ENCODE peak calls at places on chromosome 3, in six cellular contexts. X, O, P, B, I and V are unnamed samples.

GRCh38 chr3:12286927-12287726 is 1.7 kb upstream of the PPARG start:
- DNase-seq in I (no peak), O (no peak), B (peak; percentile 57), X (no peak), P (no peak), V (no peak)

GRCh38 chr3:61892881-61893280 is 331.5 kb downstream of the PTPRG start:
- DNase-seq in P (no peak), B (no peak), I (no peak), X (no peak), O (no peak), V (no peak)

GRCh38 chr3:54660599-54661210 is 267.2 kb downstream of the LRTM1 start:
- DNase-seq in O (peak; percentile 89), I (no peak), X (no peak), P (no peak), B (no peak), V (no peak)

GRCh38 chr3:59555593-59556315 is 505.9 kb upstream of the CFAP20DC start:
- DNase-seq in I (no peak), O (no peak), B (no peak), X (no peak), P (no peak), V (no peak)

GRCh38 chr3:119608591-119608990 is 10.9 kb downstream of the PLA1A start:
- DNase-seq in P (no peak), B (no peak), X (no peak), I (no peak), O (no peak), V (no peak)

GRCh38 chr3:152230367-152230766 is 38.4 kb upstream of the MBNL1 start:
- DNase-seq in X (no peak), B (no peak), I (no peak), P (no peak), O (no peak), V (no peak)

GRCh38 chr3:109115451-109115850 is 2.5 kb downstream of the MORC1 start:
- DNase-seq in X (no peak), P (no peak), B (no peak), I (no peak), O (no peak), V (no peak)

GRCh38 chr3:112128843-112129727 is 4.0 kb downstream of the GCSAM start:
- DNase-seq in X (no peak), B (no peak), I (peak; percentile 96), P (no peak), O (no peak), V (peak; percentile 65)

GRCh38 chr3:177676947-177677587 is 479.8 kb upstream of the TBL1XR1 start:
- DNase-seq in X (peak; percentile 40), B (no peak), P (no peak), O (no peak), I (no peak), V (no peak)

GRCh38 chr3:53845103-53845880 is 927 bp downstream of the CHDH start:
- DNase-seq in I (peak; percentile 20), O (peak; percentile 87), B (peak; percentile 43), X (peak; percentile 75), P (peak; percentile 3), V (peak; percentile 35)

GRCh38 chr3:124032881-124033359 is 41.0 kb upstream of the ROPN1 start:
- DNase-seq in B (peak; percentile 90), I (no peak), P (peak; percentile 90), X (peak; percentile 86), O (peak; percentile 96), V (peak; percentile 90)

GRCh38 chr3:52704611-52705437 is 767 bp downstream of the GLT8D1 start:
- DNase-seq in X (peak; percentile 44), B (no peak), I (peak; percentile 31), P (peak; percentile 6), O (no peak), V (peak; percentile 51)

GRCh38 chr3:148759425-148759824 is 61.7 kb downstream of the AGTR1 start:
- DNase-seq in B (no peak), I (no peak), O (no peak), X (no peak), P (no peak), V (no peak)

GRCh38 chr3:110821586-110821985 is 250.0 kb upstream of the NECTIN3 start:
- DNase-seq in I (no peak), B (no peak), P (no peak), O (no peak), X (no peak), V (no peak)

GRCh38 chr3:99765042-99765942 is 52.4 kb upstream of the CMSS1 start:
- DNase-seq in P (no peak), X (no peak), B (no peak), O (no peak), I (no peak), V (no peak)

GRCh38 chr3:109369510-109369909 is 32.2 kb upstream of the DPPA4 start:
- DNase-seq in P (no peak), O (no peak), I (no peak), X (no peak), B (no peak), V (no peak)

GRCh38 chr3:122793568-122794416 is at the start of gene HSPBAP1:
- DNase-seq in B (peak; percentile 91), X (peak; percentile 88), I (peak; percentile 95), O (peak; percentile 99), P (peak; percentile 93), V (peak; percentile 98)

GRCh38 chr3:169914321-169914720 is 2.9 kb downstream of the SAMD7 start:
- DNase-seq in O (no peak), B (no peak), X (no peak), I (no peak), P (peak; percentile 12), V (no peak)

GRCh38 chr3:153051427-153052095 is 110.5 kb upstream of the RAP2B start:
- DNase-seq in I (no peak), O (no peak), P (peak; percentile 41), X (no peak), B (no peak), V (no peak)

GRCh38 chr3:135106445-135106844 is 311.4 kb downstream of the EPHB1 start:
- DNase-seq in B (no peak), P (peak; percentile 28), O (peak; percentile 72), I (peak; percentile 3), X (peak; percentile 33), V (no peak)

GRCh38 chr3:160006282-160007163 is 17.9 kb downstream of the IL12A start:
- DNase-seq in B (no peak), I (peak; percentile 42), O (peak; percentile 72), P (peak; percentile 66), X (peak; percentile 42), V (no peak)

GRCh38 chr3:126212629-126213375 is 32.4 kb upstream of the ALDH1L1 start:
- DNase-seq in X (peak; percentile 68), O (no peak), B (peak; percentile 67), I (no peak), P (peak; percentile 60), V (no peak)

GRCh38 chr3:59540241-59540640 is 490.4 kb upstream of the CFAP20DC start:
- DNase-seq in I (no peak), P (no peak), B (no peak), X (no peak), O (no peak), V (no peak)

GRCh38 chr3:32401141-32401540 is 9.5 kb downstream of the CMTM7 start:
- DNase-seq in P (no peak), X (no peak), I (no peak), O (no peak), B (no peak), V (no peak)
- H3K4me3 ChIP-seq in P (peak overlapping the region; percentile 35), X (peak overlapping the region; percentile 49), I (peak overlapping the region; percentile 62), O (no peak overlapping the region), B (peak overlapping the region; percentile 37), V (peak overlapping the region; percentile 48)

GRCh38 chr3:17190353-17191078 is 305.8 kb downstream of the PLCL2 start:
- DNase-seq in B (no peak), I (peak; percentile 20), O (no peak), P (no peak), X (no peak), V (no peak)
- H3K4me3 ChIP-seq in B (no peak overlapping the region), I (peak overlapping the region; percentile 43), O (no peak overlapping the region), P (no peak overlapping the region), X (no peak overlapping the region), V (no peak overlapping the region)

GRCh38 chr3:73484656-73485248 is 140.0 kb downstream of the PDZRN3 start:
- DNase-seq in P (no peak), X (no peak), B (no peak), O (no peak), I (peak; percentile 4), V (no peak)
- H3K4me3 ChIP-seq in P (no peak overlapping the region), X (no peak overlapping the region), B (no peak overlapping the region), O (no peak overlapping the region), I (peak overlapping the region; percentile 8), V (no peak overlapping the region)

DNA sequence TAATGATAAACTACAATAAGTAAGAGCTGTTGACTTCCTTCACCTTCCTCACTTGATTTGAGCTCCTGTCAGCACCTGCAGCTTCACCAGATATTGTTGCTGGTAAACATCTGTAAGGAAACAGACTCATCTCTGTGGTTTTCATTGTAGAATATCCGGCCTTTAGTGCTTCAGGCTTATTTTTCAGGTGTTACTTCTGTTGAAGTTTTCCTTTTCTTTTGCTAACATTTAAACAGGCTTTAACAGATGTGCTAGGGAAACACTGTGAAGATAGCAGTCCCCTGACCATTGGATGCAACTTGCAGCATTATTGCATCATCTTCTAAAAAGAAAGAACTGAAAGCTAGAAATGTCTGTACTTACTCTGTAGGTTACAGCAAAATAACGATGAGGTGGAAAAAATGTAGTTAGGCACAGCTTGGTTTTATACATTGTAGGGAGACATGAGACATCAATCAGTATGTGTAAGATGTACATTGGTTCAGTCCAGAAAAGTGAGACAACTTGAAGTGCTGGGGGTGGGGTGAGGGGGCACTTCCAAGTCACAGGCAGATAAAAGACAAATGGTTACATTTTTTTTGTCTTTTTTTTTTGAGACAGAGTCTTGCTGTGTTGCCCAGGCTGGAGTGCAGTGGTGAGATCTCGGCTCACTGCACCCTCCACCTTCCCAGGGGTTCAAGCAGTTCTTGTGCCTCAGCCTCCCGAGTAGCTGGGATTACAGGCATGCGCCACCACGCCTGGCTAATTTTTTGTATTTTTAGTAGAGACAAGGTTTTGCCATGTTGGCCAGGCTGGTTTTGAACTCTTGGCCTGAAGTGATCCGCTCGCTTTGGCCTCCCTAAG is 10.2 kb downstream of the EDEM1 start:
- DNase-seq in O (no peak), I (peak; percentile 94), B (no peak), P (no peak), X (no peak), V (peak; percentile 66)
- H3K4me3 ChIP-seq in O (no peak overlapping the region), I (peak overlapping the region; percentile 52), B (no peak overlapping the region), P (no peak overlapping the region), X (no peak overlapping the region), V (no peak overlapping the region)

GRCh38 chr3:156681003-156681402 is 6.6 kb downstream of the TIPARP start:
- DNase-seq in I (no peak), X (peak; percentile 33), B (no peak), O (no peak), P (peak; percentile 48), V (peak; percentile 64)
- H3K4me3 ChIP-seq in I (no peak overlapping the region), X (no peak overlapping the region), B (no peak overlapping the region), O (no peak overlapping the region), P (peak overlapping the region; percentile 89), V (no peak overlapping the region)

GRCh38 chr3:47347217-47347801 is 33.5 kb upstream of the PTPN23 start:
- DNase-seq in P (no peak), O (no peak), B (no peak), I (peak; percentile 71), X (no peak), V (no peak)
- H3K4me3 ChIP-seq in P (no peak overlapping the region), O (no peak overlapping the region), B (no peak overlapping the region), I (peak overlapping the region; percentile 4), X (no peak overlapping the region), V (no peak overlapping the region)

GRCh38 chr3:187368765-187369450 is 723 bp downstream of the RTP4 start:
- DNase-seq in X (no peak), I (no peak), O (no peak), B (no peak), P (no peak), V (no peak)
- H3K4me3 ChIP-seq in X (peak overlapping the region; percentile 47), I (no peak overlapping the region), O (no peak overlapping the region), B (peak overlapping the region; percentile 42), P (no peak overlapping the region), V (peak overlapping the region; percentile 71)